ENCODE peak calls at places on chromosome 2, in eight cellular contexts. One of them, this sample, is unnamed.

GRCh38 chr2:7881038-7881437 is 800.8 kb upstream of the ID2 start:
- DNase-seq in adipocyte: peak; percentile 34
- DNase-seq in aorta: no peak
- DNase-seq in uterus: no peak
- DNase-seq in endothelial cell of umbilical vein: no peak
- DNase-seq in cardiac muscle cell: no peak
- DNase-seq in tibial nerve: no peak
- DNase-seq in SJSA1: peak; percentile 85
- DNase-seq in this sample: no peak

GRCh38 chr2:131521961-131522781 is 5.5 kb upstream of the CCDC74A start:
- DNase-seq in adipocyte: no peak
- DNase-seq in aorta: no peak
- DNase-seq in uterus: no peak
- DNase-seq in endothelial cell of umbilical vein: no peak
- DNase-seq in cardiac muscle cell: no peak
- DNase-seq in tibial nerve: no peak
- DNase-seq in SJSA1: no peak
- DNase-seq in this sample: no peak

GRCh38 chr2:41735006-41735405 is 312.8 kb upstream of the PKDCC start:
- DNase-seq in adipocyte: no peak
- DNase-seq in aorta: no peak
- DNase-seq in uterus: no peak
- DNase-seq in endothelial cell of umbilical vein: no peak
- DNase-seq in cardiac muscle cell: no peak
- DNase-seq in tibial nerve: no peak
- DNase-seq in SJSA1: no peak
- DNase-seq in this sample: no peak

GRCh38 chr2:67724261-67724660 is 327.1 kb downstream of the ETAA1 start:
- DNase-seq in adipocyte: no peak
- DNase-seq in aorta: no peak
- DNase-seq in uterus: no peak
- DNase-seq in endothelial cell of umbilical vein: no peak
- DNase-seq in cardiac muscle cell: no peak
- DNase-seq in tibial nerve: no peak
- DNase-seq in SJSA1: no peak
- DNase-seq in this sample: no peak

GRCh38 chr2:241315879-241316700 is at the start of gene SEPTIN2:
- DNase-seq in adipocyte: peak; percentile 79
- DNase-seq in aorta: peak; percentile 88
- DNase-seq in uterus: no peak
- DNase-seq in endothelial cell of umbilical vein: peak; percentile 85
- DNase-seq in cardiac muscle cell: no peak
- DNase-seq in tibial nerve: no peak
- DNase-seq in SJSA1: peak; percentile 89
- DNase-seq in this sample: peak; percentile 69

GRCh38 chr2:227374158-227374557 is 4.9 kb downstream of the TM4SF20 start:
- DNase-seq in adipocyte: no peak
- DNase-seq in aorta: no peak
- DNase-seq in uterus: no peak
- DNase-seq in endothelial cell of umbilical vein: no peak
- DNase-seq in cardiac muscle cell: no peak
- DNase-seq in tibial nerve: no peak
- DNase-seq in SJSA1: peak; percentile 31
- DNase-seq in this sample: no peak

GRCh38 chr2:60478660-60479059 is 74.8 kb downstream of the BCL11A start:
- DNase-seq in adipocyte: peak; percentile 4
- DNase-seq in aorta: no peak
- DNase-seq in uterus: no peak
- DNase-seq in endothelial cell of umbilical vein: no peak
- DNase-seq in cardiac muscle cell: no peak
- DNase-seq in tibial nerve: no peak
- DNase-seq in SJSA1: no peak
- DNase-seq in this sample: no peak

GRCh38 chr2:225995788-225996476 is 596.4 kb downstream of the NYAP2 start:
- DNase-seq in adipocyte: peak; percentile 63
- DNase-seq in aorta: no peak
- DNase-seq in uterus: no peak
- DNase-seq in endothelial cell of umbilical vein: no peak
- DNase-seq in cardiac muscle cell: no peak
- DNase-seq in tibial nerve: no peak
- DNase-seq in SJSA1: peak; percentile 21
- DNase-seq in this sample: no peak

GRCh38 chr2:215870088-215870490 is 143.3 kb downstream of the MREG start:
- DNase-seq in adipocyte: peak; percentile 91
- DNase-seq in aorta: no peak
- DNase-seq in uterus: no peak
- DNase-seq in endothelial cell of umbilical vein: no peak
- DNase-seq in cardiac muscle cell: no peak
- DNase-seq in tibial nerve: no peak
- DNase-seq in SJSA1: no peak
- DNase-seq in this sample: no peak

GRCh38 chr2:55966431-55967118 is 43.0 kb upstream of the EFEMP1 start:
- DNase-seq in adipocyte: no peak
- DNase-seq in aorta: peak; percentile 69
- DNase-seq in uterus: peak; percentile 43
- DNase-seq in endothelial cell of umbilical vein: peak; percentile 97
- DNase-seq in cardiac muscle cell: no peak
- DNase-seq in tibial nerve: peak; percentile 28
- DNase-seq in SJSA1: peak; percentile 38
- DNase-seq in this sample: no peak

GRCh38 chr2:54471221-54471711 is 15.1 kb downstream of the SPTBN1 start:
- DNase-seq in adipocyte: peak; percentile 66
- DNase-seq in aorta: no peak
- DNase-seq in uterus: no peak
- DNase-seq in endothelial cell of umbilical vein: peak; percentile 65
- DNase-seq in cardiac muscle cell: peak; percentile 92
- DNase-seq in tibial nerve: no peak
- DNase-seq in SJSA1: peak; percentile 52
- DNase-seq in this sample: no peak

GRCh38 chr2:88307817-88308216 is 137.7 kb downstream of the THNSL2 start:
- DNase-seq in adipocyte: peak; percentile 17
- DNase-seq in aorta: no peak
- DNase-seq in uterus: no peak
- DNase-seq in endothelial cell of umbilical vein: no peak
- DNase-seq in cardiac muscle cell: peak; percentile 14
- DNase-seq in tibial nerve: no peak
- DNase-seq in SJSA1: no peak
- DNase-seq in this sample: no peak

DNA sequence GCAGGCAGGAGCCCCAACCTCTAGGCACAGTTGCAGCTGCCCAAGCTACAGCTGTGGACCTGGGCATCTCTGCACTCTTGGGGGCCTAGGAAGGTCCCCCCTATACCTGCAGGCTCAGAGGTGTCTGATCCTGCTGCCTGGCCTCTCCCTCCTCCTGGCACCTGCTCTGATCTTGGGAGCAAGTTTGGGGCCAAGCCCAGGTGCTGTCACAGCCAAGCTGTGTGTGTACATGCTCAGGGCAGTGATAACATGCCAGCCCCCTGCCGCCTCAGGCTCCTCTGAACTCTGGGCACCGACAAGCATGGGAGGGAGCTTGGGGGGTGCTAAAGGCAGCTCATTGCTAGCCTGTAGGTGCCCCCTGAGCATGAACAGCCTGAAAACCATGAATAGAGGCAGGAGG is 829.6 kb upstream of the VRK2 start:
- DNase-seq in adipocyte: no peak
- DNase-seq in aorta: no peak
- DNase-seq in uterus: no peak
- DNase-seq in endothelial cell of umbilical vein: no peak
- DNase-seq in cardiac muscle cell: no peak
- DNase-seq in tibial nerve: no peak
- DNase-seq in SJSA1: no peak
- DNase-seq in this sample: no peak
- H3K9me3 ChIP-seq in adipocyte: peaks cover 30% of the 10 kb centered on the region
- H3K9me3 ChIP-seq in aorta: peaks cover 1% of the 10 kb centered on the region
- H3K9me3 ChIP-seq in uterus: no peaks in the 10 kb centered on the region
- H3K9me3 ChIP-seq in endothelial cell of umbilical vein: no peaks in the 10 kb centered on the region
- H3K9me3 ChIP-seq in cardiac muscle cell: no peaks in the 10 kb centered on the region
- H3K9me3 ChIP-seq in tibial nerve: no peaks in the 10 kb centered on the region
- H3K9me3 ChIP-seq in SJSA1: no peaks in the 10 kb centered on the region
- H3K9me3 ChIP-seq in this sample: peaks cover 4% of the 10 kb centered on the region

GRCh38 chr2:185522472-185522871 is 216.1 kb upstream of the FSIP2 start:
- DNase-seq in adipocyte: no peak
- DNase-seq in aorta: no peak
- DNase-seq in uterus: no peak
- DNase-seq in endothelial cell of umbilical vein: no peak
- DNase-seq in cardiac muscle cell: no peak
- DNase-seq in tibial nerve: no peak
- DNase-seq in SJSA1: no peak
- DNase-seq in this sample: no peak
- H3K9me3 ChIP-seq in adipocyte: peaks cover 3% of the 10 kb centered on the region
- H3K9me3 ChIP-seq in aorta: peaks cover 2% of the 10 kb centered on the region
- H3K9me3 ChIP-seq in uterus: no peaks in the 10 kb centered on the region
- H3K9me3 ChIP-seq in endothelial cell of umbilical vein: peaks cover 3% of the 10 kb centered on the region
- H3K9me3 ChIP-seq in cardiac muscle cell: no peaks in the 10 kb centered on the region
- H3K9me3 ChIP-seq in tibial nerve: no peaks in the 10 kb centered on the region
- H3K9me3 ChIP-seq in SJSA1: no peaks in the 10 kb centered on the region
- H3K9me3 ChIP-seq in this sample: no peaks in the 10 kb centered on the region

GRCh38 chr2:22560021-22560420 is 825.0 kb upstream of the KLHL29 start:
- DNase-seq in adipocyte: no peak
- DNase-seq in aorta: no peak
- DNase-seq in uterus: no peak
- DNase-seq in endothelial cell of umbilical vein: no peak
- DNase-seq in cardiac muscle cell: no peak
- DNase-seq in tibial nerve: no peak
- DNase-seq in SJSA1: no peak
- DNase-seq in this sample: no peak
- H3K9me3 ChIP-seq in adipocyte: peaks cover 7% of the 10 kb centered on the region
- H3K9me3 ChIP-seq in aorta: no peaks in the 10 kb centered on the region
- H3K9me3 ChIP-seq in uterus: no peaks in the 10 kb centered on the region
- H3K9me3 ChIP-seq in endothelial cell of umbilical vein: peaks cover 4% of the 10 kb centered on the region
- H3K9me3 ChIP-seq in cardiac muscle cell: no peaks in the 10 kb centered on the region
- H3K9me3 ChIP-seq in tibial nerve: no peaks in the 10 kb centered on the region
- H3K9me3 ChIP-seq in SJSA1: no peaks in the 10 kb centered on the region
- H3K9me3 ChIP-seq in this sample: no peaks in the 10 kb centered on the region

GRCh38 chr2:119488245-119489182 is 35.8 kb downstream of the SCTR start:
- DNase-seq in adipocyte: no peak
- DNase-seq in aorta: no peak
- DNase-seq in uterus: no peak
- DNase-seq in endothelial cell of umbilical vein: no peak
- DNase-seq in cardiac muscle cell: no peak
- DNase-seq in tibial nerve: no peak
- DNase-seq in SJSA1: no peak
- DNase-seq in this sample: no peak

GRCh38 chr2:119490106-119490505 is 34.2 kb downstream of the SCTR start:
- DNase-seq in adipocyte: no peak
- DNase-seq in aorta: no peak
- DNase-seq in uterus: no peak
- DNase-seq in endothelial cell of umbilical vein: no peak
- DNase-seq in cardiac muscle cell: no peak
- DNase-seq in tibial nerve: no peak
- DNase-seq in SJSA1: no peak
- DNase-seq in this sample: no peak

GRCh38 chr2:119490653-119491195 is 33.6 kb downstream of the SCTR start:
- DNase-seq in adipocyte: no peak
- DNase-seq in aorta: no peak
- DNase-seq in uterus: no peak
- DNase-seq in endothelial cell of umbilical vein: no peak
- DNase-seq in cardiac muscle cell: no peak
- DNase-seq in tibial nerve: no peak
- DNase-seq in SJSA1: no peak
- DNase-seq in this sample: no peak

GRCh38 chr2:119487434-119488244 is 36.6 kb downstream of the SCTR start:
- DNase-seq in adipocyte: no peak
- DNase-seq in aorta: no peak
- DNase-seq in uterus: no peak
- DNase-seq in endothelial cell of umbilical vein: no peak
- DNase-seq in cardiac muscle cell: peak; percentile 21
- DNase-seq in tibial nerve: no peak
- DNase-seq in SJSA1: no peak
- DNase-seq in this sample: no peak

GRCh38 chr2:119489232-119489952 is 34.9 kb downstream of the SCTR start:
- DNase-seq in adipocyte: no peak
- DNase-seq in aorta: no peak
- DNase-seq in uterus: no peak
- DNase-seq in endothelial cell of umbilical vein: no peak
- DNase-seq in cardiac muscle cell: no peak
- DNase-seq in tibial nerve: no peak
- DNase-seq in SJSA1: no peak
- DNase-seq in this sample: no peak
- H3K9me3 ChIP-seq in adipocyte: no peaks in the 10 kb centered on the region
- H3K9me3 ChIP-seq in aorta: no peaks in the 10 kb centered on the region
- H3K9me3 ChIP-seq in uterus: no peaks in the 10 kb centered on the region
- H3K9me3 ChIP-seq in endothelial cell of umbilical vein: no peaks in the 10 kb centered on the region
- H3K9me3 ChIP-seq in cardiac muscle cell: no peaks in the 10 kb centered on the region
- H3K9me3 ChIP-seq in tibial nerve: no peaks in the 10 kb centered on the region
- H3K9me3 ChIP-seq in SJSA1: no peaks in the 10 kb centered on the region
- H3K9me3 ChIP-seq in this sample: no peaks in the 10 kb centered on the region

This sample was measured in T-helper 17 cell.